ENCODE peak calls at places on chromosomes 4 and X, in eight cellular contexts. O is LNCaP clone FGC; Q is NCI-H1417; Y is B cell; N is ecto neural progenitor cell; R is stimulated activated CD4-positive, alpha-beta T cell treated with anti-CD3 and anti-CD28 coated beads, Interleukin-2, amount 100 ng/mL, for 48 hours; L is WTC11; S is amniotic stem cell. E is an unnamed sample.

GRCh38 chrX:118823263-118824172 is at the start of gene ZCCHC12:
- DNase-seq in O (no peak), Q (peak), Y (peak), N (peak), R (peak), L (peak), S (no peak), E (peak)

GRCh38 chrX:52865328-52865980 is 2.4 kb downstream of the XAGE3 start:
- DNase-seq in O (no peak), Q (no peak), Y (no peak), N (no peak), R (no peak), L (no peak), S (no peak), E (no peak)

GRCh38 chrX:113274345-113274744 is 433.7 kb upstream of the AMOT start:
- DNase-seq in O (no peak), Q (no peak), Y (no peak), N (no peak), R (no peak), L (no peak), S (no peak), E (no peak)

GRCh38 chrX:148854351-148854750 is 353.9 kb downstream of the AFF2 start:
- DNase-seq in O (no peak), Q (peak), Y (no peak), N (no peak), R (no peak), L (no peak), S (no peak), E (no peak)

GRCh38 chr4:87882321-87882720 is 49.6 kb downstream of the MEPE start:
- DNase-seq in O (no peak), Q (no peak), Y (no peak), N (no peak), R (no peak), L (no peak), S (no peak), E (no peak)

GRCh38 chr4:180449395-180449956 is 1793.7 kb upstream of the TENM3 start:
- DNase-seq in O (peak), Q (peak), Y (no peak), N (no peak), R (no peak), L (peak), S (peak), E (no peak)

GRCh38 chrX:31209005-31209612 is 137.3 kb upstream of the FTHL17 start:
- DNase-seq in O (no peak), Q (no peak), Y (no peak), N (no peak), R (no peak), L (no peak), S (no peak), E (no peak)

GRCh38 chr4:38119663-38120374 is 159.6 kb downstream of the PTTG2 start:
- DNase-seq in O (no peak), Q (peak), Y (no peak), N (no peak), R (no peak), L (no peak), S (peak), E (no peak)

GRCh38 chr4:68708566-68708965 is 38.1 kb upstream of the UGT2B15 start:
- DNase-seq in O (no peak), Q (no peak), Y (no peak), N (no peak), R (no peak), L (no peak), S (no peak), E (no peak)

GRCh38 chrX:102720237-102721168 is at the start of gene GPRASP3:
- DNase-seq in O (peak), Q (peak), Y (peak), N (no peak), R (peak), L (peak), S (peak), E (peak)

GRCh38 chrX:47483310-47484268 is 567 bp upstream of the ZNF41 start:
- DNase-seq in O (no peak), Q (no peak), Y (no peak), N (peak), R (no peak), L (peak), S (no peak), E (no peak)

GRCh38 chr4:70061980-70062379 is 11.7 kb downstream of the HTN1 start:
- DNase-seq in O (no peak), Q (no peak), Y (no peak), N (no peak), R (no peak), L (no peak), S (no peak), E (no peak)

GRCh38 chrX:72028701-72029470 is 102.8 kb downstream of the RTL5 start:
- DNase-seq in O (no peak), Q (no peak), Y (no peak), N (peak), R (no peak), L (no peak), S (no peak), E (no peak)

GRCh38 chr4:77881460-77882295 is 19.0 kb downstream of the MRPL1 start:
- DNase-seq in O (peak), Q (no peak), Y (no peak), N (no peak), R (no peak), L (no peak), S (no peak), E (no peak)

GRCh38 chr4:113781439-113782040 is 20.0 kb upstream of the CAMK2D start:
- DNase-seq in O (no peak), Q (no peak), Y (no peak), N (no peak), R (no peak), L (no peak), S (peak), E (no peak)

GRCh38 chrX:14027031-14027430 is 2.7 kb downstream of the GEMIN8 start:
- DNase-seq in O (no peak), Q (no peak), Y (no peak), N (no peak), R (no peak), L (no peak), S (no peak), E (no peak)

GRCh38 chrX:102712967-102713677 is 874 bp downstream of the GPRASP2 start:
- DNase-seq in O (no peak), Q (peak), Y (no peak), N (peak), R (no peak), L (peak), S (peak), E (no peak)